ENCODE peak calls at places on chromosomes 3 and 15, in ten cellular contexts. One of them, this sample, is unnamed.

GRCh38 chr15:80161473-80162016 is 8.7 kb downstream of the FAH start:
- DNase-seq in PC-3: no peak
- DNase-seq in fibroblast of the aortic adventitia: no peak
- DNase-seq in kidney epithelial cell: no peak
- DNase-seq in mammary epithelial cell: no peak
- DNase-seq in IMR-90: no peak
- DNase-seq in gastrocnemius medialis: no peak
- DNase-seq in AG09309: no peak
- DNase-seq in RWPE1: no peak
- DNase-seq in progenitor cell of endocrine pancreas: no peak
- DNase-seq in this sample: no peak

GRCh38 chr15:99102332-99103235 is 2.3 kb upstream of the SYNM start:
- DNase-seq in progenitor cell of endocrine pancreas: no peak
- DNase-seq in IMR-90: no peak
- DNase-seq in PC-3: no peak
- DNase-seq in AG09309: no peak
- DNase-seq in mammary epithelial cell: no peak
- DNase-seq in kidney epithelial cell: no peak
- DNase-seq in gastrocnemius medialis: no peak
- DNase-seq in RWPE1: no peak
- DNase-seq in fibroblast of the aortic adventitia: no peak
- DNase-seq in this sample: no peak

GRCh38 chr15:47374222-47374621 is 343.1 kb upstream of the SEMA6D start:
- DNase-seq in AG09309: no peak
- DNase-seq in mammary epithelial cell: peak; percentile 23
- DNase-seq in fibroblast of the aortic adventitia: peak; percentile 44
- DNase-seq in RWPE1: peak; percentile 7
- DNase-seq in kidney epithelial cell: no peak
- DNase-seq in IMR-90: peak; percentile 42
- DNase-seq in progenitor cell of endocrine pancreas: no peak
- DNase-seq in PC-3: peak; percentile 39
- DNase-seq in gastrocnemius medialis: no peak
- DNase-seq in this sample: peak; percentile 12

GRCh38 chr3:176950743-176951142 is 246.5 kb downstream of the TBL1XR1 start:
- DNase-seq in progenitor cell of endocrine pancreas: no peak
- DNase-seq in AG09309: no peak
- DNase-seq in kidney epithelial cell: peak; percentile 53
- DNase-seq in fibroblast of the aortic adventitia: peak; percentile 44
- DNase-seq in RWPE1: peak; percentile 80
- DNase-seq in gastrocnemius medialis: peak; percentile 60
- DNase-seq in mammary epithelial cell: peak; percentile 87
- DNase-seq in PC-3: peak; percentile 71
- DNase-seq in IMR-90: peak; percentile 59
- DNase-seq in this sample: peak; percentile 25

GRCh38 chr15:58474741-58475323 is 43.0 kb downstream of the LIPC start:
- DNase-seq in AG09309: no peak
- DNase-seq in gastrocnemius medialis: no peak
- DNase-seq in mammary epithelial cell: no peak
- DNase-seq in RWPE1: no peak
- DNase-seq in IMR-90: no peak
- DNase-seq in PC-3: no peak
- DNase-seq in kidney epithelial cell: no peak
- DNase-seq in fibroblast of the aortic adventitia: no peak
- DNase-seq in progenitor cell of endocrine pancreas: no peak
- DNase-seq in this sample: no peak

GRCh38 chr3:46280105-46280797 is 38.0 kb downstream of the CCR3 start:
- DNase-seq in kidney epithelial cell: peak; percentile 16
- DNase-seq in progenitor cell of endocrine pancreas: no peak
- DNase-seq in PC-3: peak; percentile 94
- DNase-seq in fibroblast of the aortic adventitia: peak; percentile 42
- DNase-seq in RWPE1: peak; percentile 52
- DNase-seq in mammary epithelial cell: peak; percentile 84
- DNase-seq in AG09309: no peak
- DNase-seq in gastrocnemius medialis: no peak
- DNase-seq in IMR-90: peak; percentile 30
- DNase-seq in this sample: peak; percentile 66

GRCh38 chr3:103924544-103924943 is 1442.2 kb upstream of the ALCAM start:
- DNase-seq in IMR-90: no peak
- DNase-seq in PC-3: no peak
- DNase-seq in fibroblast of the aortic adventitia: no peak
- DNase-seq in gastrocnemius medialis: no peak
- DNase-seq in progenitor cell of endocrine pancreas: no peak
- DNase-seq in RWPE1: no peak
- DNase-seq in kidney epithelial cell: no peak
- DNase-seq in AG09309: no peak
- DNase-seq in mammary epithelial cell: no peak
- DNase-seq in this sample: no peak

GRCh38 chr3:120357807-120358206 is 8.7 kb upstream of the LRRC58 start:
- DNase-seq in progenitor cell of endocrine pancreas: no peak
- DNase-seq in PC-3: no peak
- DNase-seq in IMR-90: no peak
- DNase-seq in mammary epithelial cell: no peak
- DNase-seq in AG09309: no peak
- DNase-seq in fibroblast of the aortic adventitia: no peak
- DNase-seq in RWPE1: no peak
- DNase-seq in kidney epithelial cell: no peak
- DNase-seq in gastrocnemius medialis: no peak
- DNase-seq in this sample: no peak

GRCh38 chr3:184354121-184354728 is 7.2 kb downstream of the CLCN2 start:
- DNase-seq in progenitor cell of endocrine pancreas: peak; percentile 55
- DNase-seq in mammary epithelial cell: no peak
- DNase-seq in kidney epithelial cell: no peak
- DNase-seq in RWPE1: no peak
- DNase-seq in PC-3: peak; percentile 41
- DNase-seq in AG09309: no peak
- DNase-seq in IMR-90: no peak
- DNase-seq in fibroblast of the aortic adventitia: no peak
- DNase-seq in gastrocnemius medialis: no peak
- DNase-seq in this sample: no peak

GRCh38 chr15:52292780-52293392 is 2.7 kb downstream of the MYO5C start:
- DNase-seq in RWPE1: no peak
- DNase-seq in gastrocnemius medialis: no peak
- DNase-seq in fibroblast of the aortic adventitia: no peak
- DNase-seq in progenitor cell of endocrine pancreas: no peak
- DNase-seq in AG09309: no peak
- DNase-seq in IMR-90: no peak
- DNase-seq in kidney epithelial cell: no peak
- DNase-seq in PC-3: no peak
- DNase-seq in mammary epithelial cell: no peak
- DNase-seq in this sample: no peak

GRCh38 chr3:116038968-116039950 is 406.0 kb downstream of the LSAMP start:
- DNase-seq in kidney epithelial cell: no peak
- DNase-seq in mammary epithelial cell: peak; percentile 57
- DNase-seq in gastrocnemius medialis: no peak
- DNase-seq in PC-3: no peak
- DNase-seq in fibroblast of the aortic adventitia: peak; percentile 25
- DNase-seq in progenitor cell of endocrine pancreas: no peak
- DNase-seq in RWPE1: no peak
- DNase-seq in IMR-90: no peak
- DNase-seq in AG09309: no peak
- DNase-seq in this sample: no peak

GRCh38 chr3:8441969-8442559 is 59.6 kb upstream of the LMCD1 start:
- DNase-seq in IMR-90: peak; percentile 77
- DNase-seq in fibroblast of the aortic adventitia: peak; percentile 91
- DNase-seq in mammary epithelial cell: peak; percentile 30
- DNase-seq in PC-3: peak; percentile 84
- DNase-seq in AG09309: peak; percentile 41
- DNase-seq in kidney epithelial cell: no peak
- DNase-seq in RWPE1: peak; percentile 57
- DNase-seq in gastrocnemius medialis: no peak
- DNase-seq in progenitor cell of endocrine pancreas: peak; percentile 11
- DNase-seq in this sample: peak; percentile 64

GRCh38 chr3:155670320-155670719 is 74.6 kb downstream of the PLCH1 start:
- DNase-seq in progenitor cell of endocrine pancreas: no peak
- DNase-seq in mammary epithelial cell: no peak
- DNase-seq in AG09309: no peak
- DNase-seq in kidney epithelial cell: no peak
- DNase-seq in IMR-90: no peak
- DNase-seq in fibroblast of the aortic adventitia: no peak
- DNase-seq in PC-3: no peak
- DNase-seq in RWPE1: no peak
- DNase-seq in gastrocnemius medialis: no peak
- DNase-seq in this sample: no peak

DNA sequence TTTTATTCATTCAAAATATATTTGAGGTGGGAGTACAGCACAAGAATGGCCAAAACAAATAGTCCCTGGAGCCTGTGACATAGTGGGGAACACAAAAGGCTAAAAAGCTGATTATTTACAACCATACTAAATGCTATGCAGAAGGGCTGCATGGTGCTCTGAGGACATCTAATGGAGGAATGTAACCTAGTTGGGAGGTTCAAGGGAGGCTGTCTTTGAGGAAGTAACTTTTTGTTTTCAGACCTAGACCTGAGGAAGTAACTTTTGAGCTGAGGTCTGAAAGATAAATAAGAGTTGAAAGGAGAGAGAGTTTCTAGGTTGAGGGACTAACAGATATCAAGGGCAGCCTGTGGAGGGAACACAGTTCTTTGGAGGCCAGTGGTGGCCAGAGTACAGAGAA is 34.8 kb upstream of the RASA2 start:
- DNase-seq in kidney epithelial cell: no peak
- DNase-seq in PC-3: peak; percentile 52
- DNase-seq in fibroblast of the aortic adventitia: peak; percentile 89
- DNase-seq in mammary epithelial cell: peak; percentile 31
- DNase-seq in IMR-90: peak; percentile 80
- DNase-seq in AG09309: no peak
- DNase-seq in progenitor cell of endocrine pancreas: no peak
- DNase-seq in RWPE1: peak; percentile 35
- DNase-seq in gastrocnemius medialis: no peak
- DNase-seq in this sample: peak; percentile 65
- TF ChIP-seq CTCF in kidney epithelial cell: peak; percentile 57
- TF ChIP-seq CTCF in PC-3: peak; percentile 68
- TF ChIP-seq CTCF in fibroblast of the aortic adventitia: peak; percentile 91
- TF ChIP-seq CTCF in mammary epithelial cell: peak; percentile 78
- TF ChIP-seq CTCF in IMR-90: peak; percentile 89
- TF ChIP-seq CTCF in AG09309: peak; percentile 85
- TF ChIP-seq CTCF in progenitor cell of endocrine pancreas: peak; percentile 59
- TF ChIP-seq CTCF in RWPE1: peak; percentile 62
- TF ChIP-seq CTCF in gastrocnemius medialis: peak; percentile 48
- TF ChIP-seq CTCF in this sample: peak; percentile 70

DNA sequence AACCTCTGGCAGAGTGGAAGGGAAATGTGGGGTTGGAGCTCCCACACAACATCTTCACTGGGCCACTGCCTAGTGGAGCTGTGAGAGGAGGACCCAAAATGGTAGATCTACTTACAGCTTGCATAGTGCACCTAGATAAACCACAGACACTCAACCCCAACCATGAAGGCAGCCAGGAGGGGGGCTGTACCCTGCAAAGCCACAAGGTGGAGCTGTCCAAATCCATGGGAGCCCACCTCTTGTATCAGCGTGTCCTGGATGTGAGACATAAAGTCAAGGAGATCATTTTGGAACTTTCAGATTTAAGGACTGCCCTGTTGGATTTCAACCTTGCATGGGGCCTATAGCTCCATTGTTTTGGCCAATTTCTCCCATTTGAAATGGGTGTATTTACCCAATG is 20.9 kb downstream of the TP63 start:
- DNase-seq in mammary epithelial cell: peak; percentile 23
- DNase-seq in fibroblast of the aortic adventitia: no peak
- DNase-seq in kidney epithelial cell: no peak
- DNase-seq in RWPE1: no peak
- DNase-seq in progenitor cell of endocrine pancreas: peak; percentile 10
- DNase-seq in IMR-90: peak; percentile 30
- DNase-seq in PC-3: peak; percentile 32
- DNase-seq in AG09309: no peak
- DNase-seq in gastrocnemius medialis: no peak
- DNase-seq in this sample: peak; percentile 14
- TF ChIP-seq CTCF in mammary epithelial cell: no peak
- TF ChIP-seq CTCF in fibroblast of the aortic adventitia: peak; percentile 41
- TF ChIP-seq CTCF in kidney epithelial cell: peak; percentile 37
- TF ChIP-seq CTCF in RWPE1: no peak
- TF ChIP-seq CTCF in progenitor cell of endocrine pancreas: peak; percentile 57
- TF ChIP-seq CTCF in IMR-90: peak; percentile 58
- TF ChIP-seq CTCF in PC-3: peak; percentile 57
- TF ChIP-seq CTCF in AG09309: peak; percentile 39
- TF ChIP-seq CTCF in gastrocnemius medialis: no peak
- TF ChIP-seq CTCF in this sample: peak; percentile 81

DNA sequence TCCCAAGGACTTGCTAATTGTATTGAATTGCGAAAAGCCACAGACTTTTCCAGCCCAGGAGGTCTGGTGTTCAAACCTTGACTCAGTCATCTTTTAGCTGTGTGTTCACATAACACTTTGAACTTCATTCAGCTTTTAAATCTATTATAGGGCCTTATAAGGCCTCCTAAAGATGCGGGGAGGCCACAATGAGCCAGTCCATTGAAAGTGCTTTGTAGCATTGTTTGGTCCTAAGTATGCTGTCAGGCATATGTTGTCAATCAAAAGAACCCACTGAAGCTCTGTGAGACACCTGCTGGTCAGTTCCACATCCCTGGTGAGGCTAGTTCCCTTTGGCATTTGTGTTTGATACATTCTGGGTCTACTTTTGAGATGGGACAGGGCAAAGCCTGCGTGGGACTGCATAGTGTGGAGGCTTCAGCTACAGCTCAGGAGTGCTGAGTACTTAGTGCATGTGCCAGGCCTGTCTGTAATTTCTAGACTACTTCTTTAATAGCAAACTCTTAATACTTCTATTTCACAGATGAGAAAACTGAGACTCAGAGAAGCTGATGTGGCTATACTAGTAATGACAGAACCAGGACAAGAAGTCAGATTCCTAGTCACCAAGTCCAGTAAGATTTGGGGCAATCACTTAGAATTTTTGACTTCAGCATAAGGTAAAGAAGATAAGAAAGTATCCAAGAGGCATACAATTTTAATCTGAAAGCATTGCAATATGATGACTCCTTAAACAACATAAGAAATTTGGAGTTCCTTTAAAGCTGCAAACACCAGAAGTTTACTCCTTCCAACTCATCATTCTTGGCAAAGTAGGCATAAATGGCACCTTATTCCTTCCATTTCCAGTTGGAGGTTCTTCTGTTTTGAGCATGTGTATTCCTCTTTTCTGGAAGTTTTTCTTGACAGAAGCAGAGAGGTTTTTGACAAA is 213.0 kb downstream of the PDCD6IP start:
- DNase-seq in kidney epithelial cell: no peak
- DNase-seq in mammary epithelial cell: no peak
- DNase-seq in fibroblast of the aortic adventitia: no peak
- DNase-seq in RWPE1: no peak
- DNase-seq in PC-3: peak; percentile 51
- DNase-seq in AG09309: no peak
- DNase-seq in gastrocnemius medialis: no peak
- DNase-seq in IMR-90: peak; percentile 63
- DNase-seq in progenitor cell of endocrine pancreas: no peak
- DNase-seq in this sample: peak; percentile 34
- TF ChIP-seq CTCF in kidney epithelial cell: peak; percentile 19
- TF ChIP-seq CTCF in mammary epithelial cell: peak; percentile 26
- TF ChIP-seq CTCF in fibroblast of the aortic adventitia: no peak
- TF ChIP-seq CTCF in RWPE1: no peak
- TF ChIP-seq CTCF in PC-3: peak; percentile 64
- TF ChIP-seq CTCF in AG09309: peak; percentile 25
- TF ChIP-seq CTCF in gastrocnemius medialis: no peak
- TF ChIP-seq CTCF in IMR-90: peak; percentile 8
- TF ChIP-seq CTCF in progenitor cell of endocrine pancreas: no peak
- TF ChIP-seq CTCF in this sample: peak; percentile 57

GRCh38 chr15:34726407-34727100 is 28.2 kb downstream of the GJD2 start:
- DNase-seq in mammary epithelial cell: no peak
- DNase-seq in fibroblast of the aortic adventitia: peak; percentile 15
- DNase-seq in AG09309: no peak
- DNase-seq in progenitor cell of endocrine pancreas: no peak
- DNase-seq in RWPE1: no peak
- DNase-seq in IMR-90: peak; percentile 41
- DNase-seq in gastrocnemius medialis: no peak
- DNase-seq in kidney epithelial cell: no peak
- DNase-seq in PC-3: no peak
- DNase-seq in this sample: no peak
- TF ChIP-seq CTCF in mammary epithelial cell: no peak
- TF ChIP-seq CTCF in fibroblast of the aortic adventitia: no peak
- TF ChIP-seq CTCF in AG09309: no peak
- TF ChIP-seq CTCF in progenitor cell of endocrine pancreas: no peak
- TF ChIP-seq CTCF in RWPE1: no peak
- TF ChIP-seq CTCF in IMR-90: no peak
- TF ChIP-seq CTCF in gastrocnemius medialis: no peak
- TF ChIP-seq CTCF in kidney epithelial cell: no peak
- TF ChIP-seq CTCF in PC-3: no peak
- TF ChIP-seq CTCF in this sample: no peak